ENCODE peak calls at places on chromosomes 4 and X, in seven cellular contexts. One of them, this sample, is unnamed.

GRCh38 chrX:57528670-57529255 is 63.0 kb upstream of the ZXDB start:
- DNase-seq in breast epithelium: no peak
- DNase-seq in foreskin keratinocyte: peak
- DNase-seq in uterus: no peak
- DNase-seq in CD4-positive, alpha-beta T cell: no peak
- DNase-seq in HCT116: no peak
- DNase-seq in astrocyte of the spinal cord: no peak
- DNase-seq in this sample: peak

GRCh38 chrX:99901091-99901490 is 509.0 kb downstream of the PCDH19 start:
- DNase-seq in breast epithelium: no peak
- DNase-seq in foreskin keratinocyte: no peak
- DNase-seq in uterus: no peak
- DNase-seq in CD4-positive, alpha-beta T cell: no peak
- DNase-seq in HCT116: no peak
- DNase-seq in astrocyte of the spinal cord: no peak
- DNase-seq in this sample: no peak

GRCh38 chr4:7530026-7530562 is 95.4 kb upstream of the PSAPL1 start:
- DNase-seq in breast epithelium: no peak
- DNase-seq in foreskin keratinocyte: no peak
- DNase-seq in uterus: no peak
- DNase-seq in CD4-positive, alpha-beta T cell: no peak
- DNase-seq in HCT116: no peak
- DNase-seq in astrocyte of the spinal cord: no peak
- DNase-seq in this sample: no peak

GRCh38 chrX:56978172-56978571 is 17.2 kb downstream of the SPIN3 start:
- DNase-seq in breast epithelium: no peak
- DNase-seq in foreskin keratinocyte: peak
- DNase-seq in uterus: peak
- DNase-seq in CD4-positive, alpha-beta T cell: no peak
- DNase-seq in HCT116: peak
- DNase-seq in astrocyte of the spinal cord: peak
- DNase-seq in this sample: peak

GRCh38 chr4:26284536-26284935 is 36.3 kb upstream of the RBPJ start:
- DNase-seq in breast epithelium: no peak
- DNase-seq in foreskin keratinocyte: no peak
- DNase-seq in uterus: no peak
- DNase-seq in CD4-positive, alpha-beta T cell: no peak
- DNase-seq in HCT116: no peak
- DNase-seq in astrocyte of the spinal cord: no peak
- DNase-seq in this sample: no peak

GRCh38 chrX:111955916-111956315 is 79.9 kb downstream of the TRPC5OS start:
- DNase-seq in breast epithelium: no peak
- DNase-seq in foreskin keratinocyte: no peak
- DNase-seq in uterus: no peak
- DNase-seq in CD4-positive, alpha-beta T cell: no peak
- DNase-seq in HCT116: no peak
- DNase-seq in astrocyte of the spinal cord: no peak
- DNase-seq in this sample: no peak

GRCh38 chrX:71606536-71607216 is 11.6 kb downstream of the CXCR3 start:
- DNase-seq in breast epithelium: no peak
- DNase-seq in foreskin keratinocyte: no peak
- DNase-seq in uterus: no peak
- DNase-seq in CD4-positive, alpha-beta T cell: no peak
- DNase-seq in HCT116: no peak
- DNase-seq in astrocyte of the spinal cord: no peak
- DNase-seq in this sample: no peak

GRCh38 chr4:56986952-56987351 is 8.3 kb downstream of the POLR2B start:
- DNase-seq in breast epithelium: no peak
- DNase-seq in foreskin keratinocyte: no peak
- DNase-seq in uterus: no peak
- DNase-seq in CD4-positive, alpha-beta T cell: no peak
- DNase-seq in HCT116: no peak
- DNase-seq in astrocyte of the spinal cord: no peak
- DNase-seq in this sample: no peak

GRCh38 chrX:151771726-151772125 is 37.2 kb downstream of the CNGA2 start:
- DNase-seq in breast epithelium: no peak
- DNase-seq in foreskin keratinocyte: no peak
- DNase-seq in uterus: no peak
- DNase-seq in CD4-positive, alpha-beta T cell: no peak
- DNase-seq in HCT116: no peak
- DNase-seq in astrocyte of the spinal cord: no peak
- DNase-seq in this sample: no peak

GRCh38 chr4:40750461-40751258 is 905 bp downstream of the NSUN7 start:
- DNase-seq in breast epithelium: no peak
- DNase-seq in foreskin keratinocyte: peak
- DNase-seq in uterus: no peak
- DNase-seq in CD4-positive, alpha-beta T cell: no peak
- DNase-seq in HCT116: no peak
- DNase-seq in astrocyte of the spinal cord: peak
- DNase-seq in this sample: peak

GRCh38 chrX:139202742-139203410 is 327.7 kb upstream of the F9 start:
- DNase-seq in breast epithelium: no peak
- DNase-seq in foreskin keratinocyte: no peak
- DNase-seq in uterus: no peak
- DNase-seq in CD4-positive, alpha-beta T cell: no peak
- DNase-seq in HCT116: no peak
- DNase-seq in astrocyte of the spinal cord: no peak
- DNase-seq in this sample: no peak

GRCh38 chr4:124085561-124086180 is 626.9 kb downstream of the ANKRD50 start:
- DNase-seq in breast epithelium: no peak
- DNase-seq in foreskin keratinocyte: no peak
- DNase-seq in uterus: no peak
- DNase-seq in CD4-positive, alpha-beta T cell: no peak
- DNase-seq in HCT116: no peak
- DNase-seq in astrocyte of the spinal cord: peak
- DNase-seq in this sample: peak

GRCh38 chrX:24561121-24561520 is 86.0 kb downstream of the PCYT1B start:
- DNase-seq in breast epithelium: no peak
- DNase-seq in foreskin keratinocyte: no peak
- DNase-seq in uterus: no peak
- DNase-seq in CD4-positive, alpha-beta T cell: no peak
- DNase-seq in HCT116: peak
- DNase-seq in astrocyte of the spinal cord: no peak
- DNase-seq in this sample: peak

GRCh38 chr4:147108409-147108808 is 162.7 kb upstream of the TTC29 start:
- DNase-seq in breast epithelium: no peak
- DNase-seq in foreskin keratinocyte: no peak
- DNase-seq in uterus: no peak
- DNase-seq in CD4-positive, alpha-beta T cell: no peak
- DNase-seq in HCT116: no peak
- DNase-seq in astrocyte of the spinal cord: no peak
- DNase-seq in this sample: no peak

GRCh38 chr4:71202703-71203102 is 136.1 kb upstream of the SLC4A4 start:
- DNase-seq in breast epithelium: no peak
- DNase-seq in foreskin keratinocyte: no peak
- DNase-seq in uterus: no peak
- DNase-seq in CD4-positive, alpha-beta T cell: no peak
- DNase-seq in HCT116: no peak
- DNase-seq in astrocyte of the spinal cord: peak
- DNase-seq in this sample: peak

GRCh38 chrX:28880136-28880535 is 292.9 kb downstream of the IL1RAPL1 start:
- DNase-seq in breast epithelium: no peak
- DNase-seq in foreskin keratinocyte: no peak
- DNase-seq in uterus: no peak
- DNase-seq in CD4-positive, alpha-beta T cell: no peak
- DNase-seq in HCT116: no peak
- DNase-seq in astrocyte of the spinal cord: peak
- DNase-seq in this sample: peak

DNA sequence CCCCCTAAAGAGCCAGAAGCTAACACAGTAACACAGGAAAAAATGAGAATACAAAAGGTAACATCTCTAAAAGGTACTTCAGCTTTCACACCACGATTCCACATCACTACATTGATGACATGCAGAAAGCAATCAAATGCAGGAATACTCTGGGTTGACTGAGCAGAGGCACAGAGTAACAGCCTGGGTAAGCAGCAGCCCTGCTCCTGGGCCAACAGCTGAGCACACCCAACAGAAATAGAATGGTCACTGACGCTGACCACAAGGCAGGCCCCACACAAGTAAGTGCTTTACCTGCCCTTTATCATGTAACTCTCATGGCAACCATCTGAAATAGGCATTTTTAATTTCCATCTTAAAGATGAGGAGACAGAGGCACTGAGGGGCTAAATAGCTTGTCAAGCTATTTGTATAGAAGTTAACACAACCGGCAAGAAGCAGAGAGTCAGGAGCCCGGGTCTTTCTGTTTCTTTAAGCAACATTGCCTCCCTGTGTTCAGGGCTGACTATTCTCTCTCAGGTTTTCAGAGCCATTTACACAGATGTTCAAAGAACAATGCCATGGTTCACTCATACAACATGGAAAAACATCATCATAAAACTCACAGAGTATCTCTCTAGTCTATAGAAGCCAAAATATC is 168.9 kb downstream of the ZNF674 start:
- DNase-seq in breast epithelium: no peak
- DNase-seq in foreskin keratinocyte: peak
- DNase-seq in uterus: no peak
- DNase-seq in CD4-positive, alpha-beta T cell: no peak
- DNase-seq in HCT116: peak
- DNase-seq in astrocyte of the spinal cord: peak
- DNase-seq in this sample: peak
- TF ChIP-seq CTCF in breast epithelium: no peak
- TF ChIP-seq CTCF in foreskin keratinocyte: peak
- TF ChIP-seq CTCF in uterus: peak
- TF ChIP-seq CTCF in CD4-positive, alpha-beta T cell: peak
- TF ChIP-seq CTCF in HCT116: peak
- TF ChIP-seq CTCF in astrocyte of the spinal cord: peak
- TF ChIP-seq CTCF in this sample: peak

GRCh38 chr4:142493255-142493976 is 352.7 kb downstream of the INPP4B start:
- DNase-seq in breast epithelium: no peak
- DNase-seq in foreskin keratinocyte: no peak
- DNase-seq in uterus: no peak
- DNase-seq in CD4-positive, alpha-beta T cell: no peak
- DNase-seq in HCT116: no peak
- DNase-seq in astrocyte of the spinal cord: peak
- DNase-seq in this sample: no peak
- TF ChIP-seq CTCF in breast epithelium: no peak
- TF ChIP-seq CTCF in foreskin keratinocyte: no peak
- TF ChIP-seq CTCF in uterus: no peak
- TF ChIP-seq CTCF in CD4-positive, alpha-beta T cell: no peak
- TF ChIP-seq CTCF in HCT116: no peak
- TF ChIP-seq CTCF in astrocyte of the spinal cord: no peak
- TF ChIP-seq CTCF in this sample: no peak

GRCh38 chr4:1604706-1605205 is 79.4 kb downstream of the FAM53A start:
- DNase-seq in breast epithelium: no peak
- DNase-seq in foreskin keratinocyte: no peak
- DNase-seq in uterus: no peak
- DNase-seq in CD4-positive, alpha-beta T cell: peak
- DNase-seq in HCT116: no peak
- DNase-seq in astrocyte of the spinal cord: no peak
- DNase-seq in this sample: no peak
- TF ChIP-seq CTCF in breast epithelium: peak
- TF ChIP-seq CTCF in foreskin keratinocyte: peak
- TF ChIP-seq CTCF in uterus: peak
- TF ChIP-seq CTCF in CD4-positive, alpha-beta T cell: peak
- TF ChIP-seq CTCF in HCT116: no peak
- TF ChIP-seq CTCF in astrocyte of the spinal cord: no peak
- TF ChIP-seq CTCF in this sample: no peak

DNA sequence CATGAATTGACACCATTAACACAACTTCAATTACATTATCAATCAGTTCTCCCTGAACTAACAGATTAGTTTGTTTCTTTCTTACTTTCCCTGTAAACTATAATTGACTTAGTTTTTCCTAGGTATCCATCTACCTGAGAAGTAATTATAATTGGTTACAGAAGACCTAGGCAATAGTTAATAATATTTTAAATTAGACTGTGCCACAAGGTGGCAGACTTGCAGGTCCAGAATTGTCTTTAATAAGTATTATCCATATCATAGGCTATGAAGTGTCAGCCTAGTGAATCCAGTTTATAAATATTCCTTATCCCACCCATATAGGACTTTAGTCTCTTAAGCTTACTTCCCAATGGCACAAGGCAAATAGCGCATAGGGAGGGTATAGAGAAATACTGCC is 48.9 kb upstream of the FAM47B start:
- DNase-seq in breast epithelium: no peak
- DNase-seq in foreskin keratinocyte: no peak
- DNase-seq in uterus: no peak
- DNase-seq in CD4-positive, alpha-beta T cell: no peak
- DNase-seq in HCT116: no peak
- DNase-seq in astrocyte of the spinal cord: no peak
- DNase-seq in this sample: no peak
- TF ChIP-seq CTCF in breast epithelium: no peak
- TF ChIP-seq CTCF in foreskin keratinocyte: peak
- TF ChIP-seq CTCF in uterus: no peak
- TF ChIP-seq CTCF in CD4-positive, alpha-beta T cell: no peak
- TF ChIP-seq CTCF in HCT116: no peak
- TF ChIP-seq CTCF in astrocyte of the spinal cord: peak
- TF ChIP-seq CTCF in this sample: no peak

GRCh38 chrX:7318661-7319060 is 170.7 kb upstream of the PUDP start:
- DNase-seq in breast epithelium: no peak
- DNase-seq in foreskin keratinocyte: no peak
- DNase-seq in uterus: no peak
- DNase-seq in CD4-positive, alpha-beta T cell: no peak
- DNase-seq in HCT116: no peak
- DNase-seq in astrocyte of the spinal cord: no peak
- DNase-seq in this sample: no peak
- TF ChIP-seq CTCF in breast epithelium: no peak
- TF ChIP-seq CTCF in foreskin keratinocyte: no peak
- TF ChIP-seq CTCF in uterus: no peak
- TF ChIP-seq CTCF in CD4-positive, alpha-beta T cell: no peak
- TF ChIP-seq CTCF in HCT116: no peak
- TF ChIP-seq CTCF in astrocyte of the spinal cord: no peak
- TF ChIP-seq CTCF in this sample: no peak

DNA sequence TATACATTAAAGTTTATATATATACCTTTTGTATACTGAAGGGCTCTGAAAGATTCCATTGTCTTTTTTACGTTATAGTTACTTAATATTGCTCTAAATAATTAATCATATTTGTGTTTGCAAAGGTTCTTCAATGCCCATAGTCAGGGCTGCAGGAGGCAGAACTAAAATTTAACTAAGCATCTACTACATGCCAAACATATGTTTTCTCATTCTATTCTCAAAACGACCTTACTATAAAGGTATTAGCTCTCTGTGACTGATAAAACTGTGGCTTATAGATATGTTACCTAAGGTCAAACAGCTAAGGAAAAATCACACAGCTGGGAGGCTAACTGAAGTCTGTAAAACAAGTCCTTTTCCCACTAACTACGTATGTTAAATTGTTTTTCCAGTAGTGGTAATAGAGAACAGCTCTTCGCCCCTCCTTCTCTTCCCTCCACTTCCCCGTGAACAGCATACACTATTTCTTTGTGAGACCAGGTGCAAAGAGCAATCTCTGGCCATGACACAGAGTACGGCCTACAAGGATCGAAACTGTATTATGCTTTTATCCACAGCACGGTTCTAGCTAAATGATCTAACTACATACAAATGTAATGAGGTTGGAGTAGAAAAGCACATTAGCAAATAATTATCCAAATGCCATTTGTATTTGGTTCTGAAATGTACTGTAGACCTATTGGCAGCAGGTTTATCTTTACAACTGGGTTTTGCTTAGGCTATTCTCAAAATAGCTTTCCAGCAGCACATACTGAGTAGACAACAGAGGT is 1.7 kb downstream of the CNOT6L start:
- DNase-seq in breast epithelium: no peak
- DNase-seq in foreskin keratinocyte: no peak
- DNase-seq in uterus: no peak
- DNase-seq in CD4-positive, alpha-beta T cell: no peak
- DNase-seq in HCT116: no peak
- DNase-seq in astrocyte of the spinal cord: no peak
- DNase-seq in this sample: peak
- TF ChIP-seq CTCF in breast epithelium: no peak
- TF ChIP-seq CTCF in foreskin keratinocyte: no peak
- TF ChIP-seq CTCF in uterus: no peak
- TF ChIP-seq CTCF in CD4-positive, alpha-beta T cell: no peak
- TF ChIP-seq CTCF in HCT116: no peak
- TF ChIP-seq CTCF in astrocyte of the spinal cord: no peak
- TF ChIP-seq CTCF in this sample: no peak

This sample was measured in fibroblast of villous mesenchyme.